ENCODE peak calls at places on chromosome 4, in ten cellular contexts. B is PC-3, F is OCI-LY7, G is mucosa of descending colon, K is tibial nerve, V is ovary, N is mammary epithelial cell, A is psoas muscle, R is A549, S is sigmoid colon. D is an unnamed sample. For H3K4me1, the result is how much of the 10 kb centered on the place peaks cover.

GRCh38 chr4:149645790-149646189 is 169.9 kb downstream of the IQCM start:
- DNase-seq in B (peak), F (no peak), G (no peak), K (no peak), V (no peak), N (no peak), A (no peak), R (no peak), S (no peak), D (no peak)

GRCh38 chr4:101597204-101597603 is 193.3 kb upstream of the BANK1 start:
- DNase-seq in B (no peak), F (peak), G (no peak), K (no peak), V (no peak), N (no peak), A (no peak), R (no peak), S (no peak), D (no peak)

GRCh38 chr4:77706717-77707116 is 101.1 kb downstream of the CXCL13 start:
- DNase-seq in B (no peak), F (no peak), G (no peak), K (no peak), V (no peak), N (no peak), A (no peak), R (no peak), S (no peak), D (no peak)

GRCh38 chr4:55173580-55173979 is 48.2 kb upstream of the KDR start:
- DNase-seq in B (peak), F (no peak), G (no peak), K (no peak), V (no peak), N (peak), A (no peak), R (no peak), S (no peak), D (no peak)

GRCh38 chr4:153188966-153189801 is 15.1 kb upstream of the TRIM2 start:
- DNase-seq in B (peak), F (no peak), G (no peak), K (no peak), V (no peak), N (no peak), A (no peak), R (no peak), S (peak), D (peak)

GRCh38 chr4:37949636-37950426 is 10.4 kb upstream of the PTTG2 start:
- DNase-seq in B (no peak), F (no peak), G (no peak), K (no peak), V (no peak), N (no peak), A (no peak), R (no peak), S (no peak), D (no peak)

GRCh38 chr4:155629183-155629825 is 37.3 kb upstream of the GUCY1A1 start:
- DNase-seq in B (peak), F (no peak), G (no peak), K (no peak), V (no peak), N (peak), A (no peak), R (no peak), S (no peak), D (no peak)

GRCh38 chr4:139163806-139164206 is 13.2 kb downstream of the ELF2 start:
- DNase-seq in B (no peak), F (no peak), G (no peak), K (no peak), V (no peak), N (no peak), A (no peak), R (no peak), S (no peak), D (no peak)

GRCh38 chr4:15436515-15436914 is 8.7 kb downstream of the C1QTNF7 start:
- DNase-seq in B (peak), F (no peak), G (no peak), K (no peak), V (peak), N (no peak), A (no peak), R (no peak), S (no peak), D (no peak)

GRCh38 chr4:55253911-55254593 is 92.0 kb upstream of the SRD5A3 start:
- DNase-seq in B (no peak), F (no peak), G (no peak), K (no peak), V (no peak), N (no peak), A (no peak), R (no peak), S (no peak), D (no peak)

GRCh38 chr4:133316874-133317273 is 167.8 kb downstream of the PCDH10 start:
- DNase-seq in B (no peak), F (no peak), G (no peak), K (no peak), V (no peak), N (peak), A (no peak), R (no peak), S (no peak), D (no peak)

GRCh38 chr4:24768006-24768405 is 27.4 kb upstream of the SOD3 start:
- DNase-seq in B (no peak), F (no peak), G (no peak), K (no peak), V (no peak), N (no peak), A (no peak), R (no peak), S (no peak), D (no peak)

GRCh38 chr4:66639361-66639760 is 905.9 kb downstream of the CENPC start:
- DNase-seq in B (peak), F (no peak), G (no peak), K (no peak), V (no peak), N (no peak), A (no peak), R (no peak), S (no peak), D (no peak)

GRCh38 chr4:183173580-183174526 is 74.8 kb downstream of the WWC2 start:
- DNase-seq in B (no peak), F (no peak), G (no peak), K (no peak), V (no peak), N (no peak), A (no peak), R (no peak), S (no peak), D (no peak)

DNA sequence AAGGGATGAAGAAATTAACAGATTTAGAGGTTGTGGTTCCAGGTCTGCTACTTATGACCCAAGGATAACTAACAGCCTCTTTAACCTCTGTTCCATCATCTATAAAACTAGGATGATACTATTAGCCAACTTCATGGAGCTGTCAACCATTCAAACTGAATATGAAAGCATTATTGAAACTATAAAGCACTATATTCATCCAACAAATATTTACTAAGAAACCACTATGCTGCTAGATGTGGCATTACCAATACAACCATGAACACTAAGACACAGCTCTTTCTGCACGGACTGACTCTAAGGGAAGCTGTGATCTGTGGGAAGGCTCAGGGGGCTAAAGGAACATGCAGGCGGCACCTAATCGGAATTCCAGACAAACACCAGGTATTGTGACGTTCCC is 66.0 kb downstream of the APBB2 start:
- DNase-seq in B (no peak), F (no peak), G (no peak), K (no peak), V (no peak), N (peak), A (no peak), R (no peak), S (no peak), D (no peak)
- H3K4me1 ChIP-seq in B (under half), F (under half), G (under half), K (under half), V (under half), N (half or more), A (under half), R (under half), S (under half), D (under half)

DNA sequence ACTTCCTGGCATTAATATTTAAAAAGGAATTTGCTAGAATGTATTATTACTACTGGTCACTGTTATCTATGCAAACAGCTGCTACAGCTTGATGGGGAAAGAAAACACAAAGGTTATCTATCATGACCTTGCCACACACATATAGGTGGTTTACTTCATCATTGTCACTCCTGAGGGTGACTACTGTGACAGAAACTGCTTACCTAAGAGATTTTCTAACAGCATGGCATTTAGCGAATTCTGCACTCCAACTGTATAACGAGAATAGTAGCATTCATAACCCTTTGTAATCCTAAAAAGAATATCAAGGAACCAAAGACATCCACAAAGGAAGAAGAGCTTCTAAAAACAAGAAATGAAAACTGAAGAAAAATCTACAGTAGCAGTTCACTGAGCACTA is 74.6 kb upstream of the SPOCK3 start:
- DNase-seq in B (no peak), F (no peak), G (no peak), K (no peak), V (no peak), N (no peak), A (no peak), R (no peak), S (no peak), D (no peak)
- H3K4me1 ChIP-seq in B (under half), F (under half), G (under half), K (under half), V (under half), N (under half), A (under half), R (under half), S (under half), D (under half)

GRCh38 chr4:94536649-94537464 is 85.1 kb downstream of the PDLIM5 start:
- DNase-seq in B (no peak), F (no peak), G (no peak), K (no peak), V (no peak), N (no peak), A (no peak), R (no peak), S (no peak), D (no peak)
- H3K4me1 ChIP-seq in B (under half), F (under half), G (under half), K (under half), V (under half), N (under half), A (half or more), R (half or more), S (half or more), D (half or more)

DNA sequence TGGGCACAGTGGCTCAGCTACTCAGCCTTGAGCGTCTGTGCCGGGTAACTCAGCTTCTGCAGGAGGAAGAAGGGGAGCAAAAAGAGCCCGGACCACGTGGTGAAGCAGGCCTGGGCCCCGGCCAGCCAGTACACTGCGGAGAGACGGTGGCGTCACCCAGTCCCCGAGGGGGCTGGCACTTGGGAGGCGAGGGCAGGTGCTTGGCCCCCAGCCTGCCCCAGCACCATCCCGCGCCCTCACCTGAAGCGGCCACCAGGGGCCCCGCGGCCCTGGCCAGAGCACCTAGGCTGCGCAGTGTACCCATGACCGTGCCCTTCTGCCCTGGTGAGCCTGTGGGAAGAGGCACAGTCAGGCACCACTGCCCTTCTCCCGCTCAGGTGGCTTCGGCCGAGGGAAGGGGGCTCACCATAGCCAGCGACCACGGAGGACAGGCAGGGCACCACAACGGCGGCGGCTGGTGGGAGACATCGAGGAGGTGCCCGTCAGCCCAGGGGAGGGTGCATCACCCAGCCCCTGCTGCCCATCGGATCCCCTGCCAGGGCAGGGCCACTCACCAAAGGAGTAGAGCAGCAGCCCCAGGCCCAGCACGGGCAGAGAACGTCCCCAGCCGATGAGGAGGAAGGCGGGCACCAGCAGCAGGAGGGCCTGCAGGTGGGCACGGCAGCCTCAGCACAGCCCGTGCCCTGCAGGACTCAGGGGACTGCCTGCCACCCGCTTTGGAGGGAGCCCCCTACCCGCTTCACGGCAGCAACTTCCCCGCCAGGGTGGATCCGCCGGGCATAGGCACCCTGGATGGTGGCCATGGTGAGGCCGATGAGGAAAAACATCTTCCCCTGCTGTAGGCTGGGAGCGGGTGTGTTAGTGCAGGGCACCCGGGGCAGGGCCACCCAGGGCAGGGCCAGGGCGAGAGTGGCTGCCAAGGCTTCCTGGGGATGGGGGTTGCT is 32.1 kb downstream of the NOP14 start:
- DNase-seq in B (no peak), F (no peak), G (peak), K (no peak), V (no peak), N (no peak), A (no peak), R (no peak), S (no peak), D (peak)
- H3K4me1 ChIP-seq in B (under half), F (under half), G (under half), K (under half), V (under half), N (under half), A (under half), R (under half), S (under half), D (under half)

DNA sequence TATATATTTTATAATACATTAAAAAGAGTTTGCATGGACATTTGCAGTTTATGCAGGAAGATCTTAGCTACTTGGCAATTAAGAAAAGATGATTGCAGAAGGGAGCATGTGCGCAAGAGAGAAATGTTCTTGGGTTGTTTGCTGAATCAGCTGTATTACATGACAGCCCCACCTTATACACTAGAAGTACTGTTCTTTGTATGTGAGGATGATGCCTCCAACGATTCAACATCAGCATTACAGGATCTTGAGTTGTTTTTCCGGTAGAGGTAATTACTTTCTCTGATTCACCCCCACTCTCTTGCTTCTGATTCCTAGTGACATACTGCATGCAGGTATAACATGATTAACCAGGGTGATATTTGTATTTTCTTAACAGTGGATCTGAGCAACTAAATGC is 140.8 kb downstream of the PCDH7 start:
- DNase-seq in B (peak), F (no peak), G (no peak), K (no peak), V (no peak), N (peak), A (no peak), R (no peak), S (no peak), D (no peak)
- H3K4me1 ChIP-seq in B (under half), F (under half), G (under half), K (under half), V (under half), N (under half), A (under half), R (under half), S (half or more), D (under half)

GRCh38 chr4:87525636-87526035 is 3.5 kb downstream of the SPARCL1 start:
- DNase-seq in B (no peak), F (no peak), G (no peak), K (no peak), V (no peak), N (peak), A (no peak), R (no peak), S (peak), D (no peak)

GRCh38 chr4:87521757-87522374 is 7.3 kb downstream of the SPARCL1 start:
- DNase-seq in B (peak), F (no peak), G (no peak), K (no peak), V (no peak), N (peak), A (no peak), R (no peak), S (no peak), D (no peak)

GRCh38 chr4:87524456-87524855 is 4.7 kb downstream of the SPARCL1 start:
- DNase-seq in B (no peak), F (no peak), G (no peak), K (no peak), V (no peak), N (no peak), A (no peak), R (no peak), S (no peak), D (no peak)

GRCh38 chr4:87527446-87528240 is 1.5 kb downstream of the SPARCL1 start:
- DNase-seq in B (no peak), F (no peak), G (no peak), K (no peak), V (no peak), N (no peak), A (no peak), R (no peak), S (no peak), D (no peak)

GRCh38 chr4:87523307-87523706 is 5.9 kb downstream of the SPARCL1 start:
- DNase-seq in B (no peak), F (no peak), G (no peak), K (no peak), V (no peak), N (no peak), A (no peak), R (no peak), S (no peak), D (no peak)
- H3K4me1 ChIP-seq in B (under half), F (under half), G (under half), K (under half), V (under half), N (under half), A (under half), R (under half), S (half or more), D (half or more)